ENCODE peak calls at places on chromosome 16, in four cellular contexts. K is GM12878, O is HEK293T, R is K562. H is an unnamed sample.

GRCh38 chr16:4976079-4976478 is 17.9 kb downstream of the SEC14L5 start:
- DNase-seq in O (no peak), K (peak), R (no peak), H (no peak)

GRCh38 chr16:11050954-11051353 is 106.6 kb downstream of the CLEC16A start:
- DNase-seq in O (no peak), R (no peak), K (no peak), H (no peak)

GRCh38 chr16:54447606-54448440 is 161.2 kb upstream of the IRX3 start:
- DNase-seq in K (no peak), R (peak), O (no peak), H (no peak)

GRCh38 chr16:59459811-59460210 is 725.7 kb upstream of the GOT2 start:
- DNase-seq in K (no peak), O (no peak), R (no peak), H (no peak)

GRCh38 chr16:66240565-66240964 is 125.9 kb upstream of the CDH5 start:
- DNase-seq in O (no peak), R (no peak), K (no peak), H (no peak)

GRCh38 chr16:78697426-78697825 is 598.0 kb downstream of the WWOX start:
- DNase-seq in K (no peak), R (no peak), O (no peak), H (no peak)

GRCh38 chr16:82093901-82094300 is 58.8 kb downstream of the HSD17B2 start:
- DNase-seq in O (no peak), K (no peak), R (no peak), H (no peak)

GRCh38 chr16:75402821-75403475 is 30.4 kb downstream of the CFDP1 start:
- DNase-seq in K (no peak), O (peak), R (peak), H (peak)

GRCh38 chr16:68866933-68867332 is 23.6 kb downstream of the TANGO6 start:
- DNase-seq in K (no peak), R (no peak), O (no peak), H (no peak)

GRCh38 chr16:28845173-28846079 is 722 bp downstream of the TUFM start:
- DNase-seq in O (peak), K (no peak), R (peak), H (peak)

GRCh38 chr16:12162151-12162559 is 185.6 kb downstream of the SNX29 start:
- DNase-seq in R (no peak), K (no peak), O (no peak), H (no peak)

DNA sequence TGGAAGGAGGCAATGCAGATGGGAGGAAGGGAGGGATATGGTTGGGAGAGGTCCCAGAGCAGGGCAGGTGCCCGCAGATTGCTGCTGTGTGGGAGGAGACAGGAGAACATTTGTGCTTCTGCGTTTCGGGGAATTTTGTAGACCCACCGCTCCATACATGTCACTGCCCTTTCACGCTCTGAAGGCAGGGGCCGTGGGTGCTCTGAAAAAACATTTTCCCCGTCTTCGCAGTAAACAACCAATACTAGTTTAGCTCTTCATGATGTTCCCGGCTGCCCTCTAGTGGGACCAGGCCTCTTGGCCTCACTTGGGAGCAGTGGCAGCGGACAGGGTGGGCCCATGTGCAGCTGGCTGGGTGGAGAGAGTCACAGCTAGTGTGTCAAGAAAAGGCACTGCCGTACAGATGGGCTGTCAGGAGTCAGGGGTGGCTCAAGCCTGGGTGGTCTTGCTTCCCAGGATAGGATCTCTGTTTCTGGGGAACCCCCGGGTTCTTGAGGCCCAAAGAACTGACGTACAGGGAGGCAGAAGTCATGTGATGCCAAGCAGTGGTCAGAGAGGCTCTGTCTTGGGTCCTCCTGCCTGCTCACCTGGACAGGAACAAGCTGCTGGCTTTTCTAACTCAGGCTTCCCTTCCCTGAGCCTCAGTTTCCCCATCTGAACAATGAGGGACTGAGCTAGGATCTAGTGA is 46.5 kb upstream of the CPNE2 start:
- DNase-seq in O (peak), R (peak), K (peak), H (peak)
- TF ChIP-seq FOXM1 in O (no peak), R (no peak), K (no peak), H (no peak)

DNA sequence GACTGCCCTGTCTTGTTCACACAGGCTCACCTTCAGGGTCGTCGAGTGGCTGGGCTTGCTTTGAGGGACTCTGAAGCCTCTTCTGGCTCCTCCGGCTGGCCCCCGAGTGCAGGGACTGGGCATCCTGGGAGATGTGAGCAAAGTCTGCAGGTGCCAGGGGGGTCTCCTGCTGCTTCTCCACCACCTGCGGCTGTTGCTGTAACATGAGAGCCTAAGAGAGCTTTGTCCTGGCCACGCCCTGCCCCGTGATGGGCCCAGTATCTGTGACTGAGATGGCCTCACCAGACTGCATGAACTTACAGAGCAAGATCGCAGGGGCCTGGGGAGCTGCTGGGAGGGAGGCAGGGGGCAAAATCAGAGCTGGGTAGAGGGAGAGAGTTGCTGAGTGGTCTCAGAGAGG is 12.5 kb downstream of the ERN2 start:
- DNase-seq in K (no peak), R (peak), O (no peak), H (no peak)
- TF ChIP-seq FOXM1 in K (no peak), R (no peak), O (no peak), H (no peak)

GRCh38 chr16:24748242-24748641 is 18.8 kb downstream of the TNRC6A start:
- DNase-seq in K (no peak), R (peak), O (no peak), H (no peak)
- TF ChIP-seq FOXM1 in K (no peak), R (no peak), O (no peak), H (no peak)

GRCh38 chr16:89072216-89073130 is 21.2 kb upstream of the ACSF3 start:
- DNase-seq in K (no peak), R (no peak), O (no peak), H (peak)
- TF ChIP-seq FOXM1 in K (no peak), R (no peak), O (no peak), H (no peak)

GRCh38 chr16:3519581-3519980 is 18.8 kb downstream of the CLUAP1 start:
- DNase-seq in O (no peak), K (no peak), R (no peak), H (no peak)

GRCh38 chr16:3518292-3518982 is 17.6 kb downstream of the CLUAP1 start:
- DNase-seq in O (no peak), K (no peak), R (no peak), H (no peak)

GRCh38 chr16:3520861-3521260 is 20.1 kb downstream of the CLUAP1 start:
- DNase-seq in R (no peak), K (no peak), O (no peak), H (no peak)

GRCh38 chr16:3518983-3519343 is 18.2 kb downstream of the CLUAP1 start:
- DNase-seq in K (no peak), O (no peak), R (no peak), H (no peak)

GRCh38 chr16:3520398-3520797 is 19.6 kb downstream of the CLUAP1 start:
- DNase-seq in R (no peak), K (no peak), O (no peak), H (no peak)
- TF ChIP-seq FOXM1 in R (no peak), K (no peak), O (no peak), H (no peak)

GRCh38 chr16:15993946-15994665 is 44.7 kb downstream of the ABCC1 start:
- DNase-seq in O (no peak), K (no peak), R (no peak), H (no peak)

GRCh38 chr16:15993128-15993527 is 43.7 kb downstream of the ABCC1 start:
- DNase-seq in K (no peak), R (no peak), O (no peak), H (no peak)

GRCh38 chr16:15993541-15993940 is 44.1 kb downstream of the ABCC1 start:
- DNase-seq in R (no peak), O (no peak), K (no peak), H (no peak)

GRCh38 chr16:16000685-16001084 is 51.3 kb downstream of the ABCC1 start:
- DNase-seq in R (no peak), O (no peak), K (no peak), H (no peak)

DNA sequence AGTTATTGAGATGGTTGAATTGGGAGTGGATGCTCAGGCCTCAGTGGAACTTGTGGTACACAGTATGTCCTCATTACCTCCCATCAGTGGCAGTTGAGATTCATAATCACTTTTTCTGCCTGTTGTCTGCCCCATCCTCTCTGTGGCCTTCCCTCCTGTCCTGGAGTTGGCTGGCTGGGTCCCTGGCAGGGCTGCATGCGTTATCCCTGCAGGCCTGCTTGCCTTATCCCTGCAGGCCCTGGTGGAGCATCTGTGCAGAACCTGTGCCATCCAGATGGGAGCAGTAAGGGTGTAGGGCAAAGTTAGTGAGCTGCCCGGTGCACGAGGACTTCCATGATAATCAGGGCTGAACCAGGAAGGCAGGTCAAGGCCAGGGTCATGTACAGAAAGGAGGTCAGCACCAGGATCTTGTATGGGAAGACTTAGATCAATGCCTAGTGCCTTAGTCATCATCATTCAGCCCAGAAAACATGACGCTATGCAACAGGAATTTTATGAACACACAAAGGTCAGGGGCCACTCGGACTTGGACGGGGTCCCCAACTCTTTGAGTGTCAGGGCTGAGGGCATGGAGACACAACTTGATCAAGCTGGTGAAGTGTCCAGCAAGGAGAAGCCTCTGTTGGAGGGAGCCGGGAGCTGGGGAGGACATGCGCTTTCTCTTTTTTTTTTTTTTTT is 47.2 kb downstream of the ABCC1 start:
- DNase-seq in K (no peak), R (peak), O (no peak), H (peak)
- TF ChIP-seq FOXM1 in K (no peak), R (no peak), O (no peak), H (no peak)